ENCODE peak calls at places on chromosome 3, in seven cellular contexts. One of them, this sample, is unnamed.

GRCh38 chr3:136162322-136162721 is 33.8 kb downstream of the MSL2 start:
- DNase-seq in stomach: no peak
- DNase-seq in tibial nerve: no peak
- DNase-seq in A549: no peak
- DNase-seq in ovary: no peak
- DNase-seq in transverse colon: no peak
- DNase-seq in SK-N-SH: no peak
- DNase-seq in this sample: peak

GRCh38 chr3:23455775-23456174 is 252.6 kb downstream of the UBE2E2 start:
- DNase-seq in stomach: no peak
- DNase-seq in tibial nerve: no peak
- DNase-seq in A549: peak
- DNase-seq in ovary: no peak
- DNase-seq in transverse colon: no peak
- DNase-seq in SK-N-SH: no peak
- DNase-seq in this sample: no peak

GRCh38 chr3:170469151-170470062 is 50.7 kb downstream of the CLDN11 start:
- DNase-seq in stomach: no peak
- DNase-seq in tibial nerve: peak
- DNase-seq in A549: peak
- DNase-seq in ovary: peak
- DNase-seq in transverse colon: no peak
- DNase-seq in SK-N-SH: peak
- DNase-seq in this sample: no peak

GRCh38 chr3:61811652-61812051 is 250.3 kb downstream of the PTPRG start:
- DNase-seq in stomach: no peak
- DNase-seq in tibial nerve: no peak
- DNase-seq in A549: no peak
- DNase-seq in ovary: no peak
- DNase-seq in transverse colon: no peak
- DNase-seq in SK-N-SH: peak
- DNase-seq in this sample: no peak

GRCh38 chr3:124700880-124701684 is 29.2 kb upstream of the UMPS start:
- DNase-seq in stomach: no peak
- DNase-seq in tibial nerve: no peak
- DNase-seq in A549: no peak
- DNase-seq in ovary: no peak
- DNase-seq in transverse colon: no peak
- DNase-seq in SK-N-SH: no peak
- DNase-seq in this sample: no peak

GRCh38 chr3:62922326-62922725 is 47.1 kb upstream of the CADPS start:
- DNase-seq in stomach: no peak
- DNase-seq in tibial nerve: no peak
- DNase-seq in A549: no peak
- DNase-seq in ovary: no peak
- DNase-seq in transverse colon: no peak
- DNase-seq in SK-N-SH: no peak
- DNase-seq in this sample: no peak

GRCh38 chr3:121232309-121233225 is 313.2 kb downstream of the POLQ start:
- DNase-seq in stomach: no peak
- DNase-seq in tibial nerve: no peak
- DNase-seq in A549: no peak
- DNase-seq in ovary: no peak
- DNase-seq in transverse colon: no peak
- DNase-seq in SK-N-SH: no peak
- DNase-seq in this sample: no peak

GRCh38 chr3:119295816-119296484 is 1.8 kb downstream of the ARHGAP31 start:
- DNase-seq in stomach: no peak
- DNase-seq in tibial nerve: no peak
- DNase-seq in A549: no peak
- DNase-seq in ovary: no peak
- DNase-seq in transverse colon: no peak
- DNase-seq in SK-N-SH: no peak
- DNase-seq in this sample: no peak

GRCh38 chr3:84547207-84547606 is 411.6 kb upstream of the CADM2 start:
- DNase-seq in stomach: no peak
- DNase-seq in tibial nerve: no peak
- DNase-seq in A549: no peak
- DNase-seq in ovary: no peak
- DNase-seq in transverse colon: no peak
- DNase-seq in SK-N-SH: no peak
- DNase-seq in this sample: no peak

GRCh38 chr3:11509175-11510000 is 134.3 kb downstream of the VGLL4 start:
- DNase-seq in stomach: peak
- DNase-seq in tibial nerve: no peak
- DNase-seq in A549: peak
- DNase-seq in ovary: peak
- DNase-seq in transverse colon: peak
- DNase-seq in SK-N-SH: peak
- DNase-seq in this sample: peak

GRCh38 chr3:160403796-160404510 is 4.5 kb downstream of the SMC4 start:
- DNase-seq in stomach: no peak
- DNase-seq in tibial nerve: no peak
- DNase-seq in A549: no peak
- DNase-seq in ovary: no peak
- DNase-seq in transverse colon: no peak
- DNase-seq in SK-N-SH: no peak
- DNase-seq in this sample: no peak

GRCh38 chr3:160038862-160039562 is 50.4 kb downstream of the IL12A start:
- DNase-seq in stomach: peak
- DNase-seq in tibial nerve: no peak
- DNase-seq in A549: no peak
- DNase-seq in ovary: no peak
- DNase-seq in transverse colon: no peak
- DNase-seq in SK-N-SH: peak
- DNase-seq in this sample: peak

GRCh38 chr3:50153782-50154475 is 1.2 kb upstream of the SEMA3F start:
- DNase-seq in stomach: no peak
- DNase-seq in tibial nerve: no peak
- DNase-seq in A549: no peak
- DNase-seq in ovary: no peak
- DNase-seq in transverse colon: no peak
- DNase-seq in SK-N-SH: no peak
- DNase-seq in this sample: no peak

GRCh38 chr3:160006282-160007163 is 17.9 kb downstream of the IL12A start:
- DNase-seq in stomach: peak
- DNase-seq in tibial nerve: peak
- DNase-seq in A549: peak
- DNase-seq in ovary: no peak
- DNase-seq in transverse colon: peak
- DNase-seq in SK-N-SH: peak
- DNase-seq in this sample: no peak

GRCh38 chr3:188294113-188294512 is 140.2 kb downstream of the LPP start:
- DNase-seq in stomach: no peak
- DNase-seq in tibial nerve: no peak
- DNase-seq in A549: no peak
- DNase-seq in ovary: no peak
- DNase-seq in transverse colon: no peak
- DNase-seq in SK-N-SH: no peak
- DNase-seq in this sample: no peak

GRCh38 chr3:188295876-188296275 is 141.9 kb downstream of the LPP start:
- DNase-seq in stomach: no peak
- DNase-seq in tibial nerve: no peak
- DNase-seq in A549: no peak
- DNase-seq in ovary: no peak
- DNase-seq in transverse colon: no peak
- DNase-seq in SK-N-SH: no peak
- DNase-seq in this sample: no peak

GRCh38 chr3:188296761-188297689 is 143.1 kb downstream of the LPP start:
- DNase-seq in stomach: no peak
- DNase-seq in tibial nerve: no peak
- DNase-seq in A549: peak
- DNase-seq in ovary: peak
- DNase-seq in transverse colon: peak
- DNase-seq in SK-N-SH: no peak
- DNase-seq in this sample: peak

GRCh38 chr3:188292827-188293226 is 138.9 kb downstream of the LPP start:
- DNase-seq in stomach: no peak
- DNase-seq in tibial nerve: no peak
- DNase-seq in A549: no peak
- DNase-seq in ovary: no peak
- DNase-seq in transverse colon: no peak
- DNase-seq in SK-N-SH: no peak
- DNase-seq in this sample: no peak

GRCh38 chr3:188294823-188295487 is 141.0 kb downstream of the LPP start:
- DNase-seq in stomach: peak
- DNase-seq in tibial nerve: no peak
- DNase-seq in A549: peak
- DNase-seq in ovary: peak
- DNase-seq in transverse colon: no peak
- DNase-seq in SK-N-SH: no peak
- DNase-seq in this sample: peak
- TF ChIP-seq EP300 in stomach: peak
- TF ChIP-seq EP300 in tibial nerve: peak
- TF ChIP-seq EP300 in A549: no peak
- TF ChIP-seq EP300 in ovary: peak
- TF ChIP-seq EP300 in transverse colon: peak
- TF ChIP-seq EP300 in SK-N-SH: peak
- TF ChIP-seq EP300 in this sample: peak

GRCh38 chr3:156818890-156819289 is 7.3 kb upstream of the LEKR1 start:
- DNase-seq in stomach: no peak
- DNase-seq in tibial nerve: no peak
- DNase-seq in A549: peak
- DNase-seq in ovary: no peak
- DNase-seq in transverse colon: no peak
- DNase-seq in SK-N-SH: no peak
- DNase-seq in this sample: no peak

GRCh38 chr3:156814295-156814694 is 11.9 kb upstream of the LEKR1 start:
- DNase-seq in stomach: no peak
- DNase-seq in tibial nerve: no peak
- DNase-seq in A549: no peak
- DNase-seq in ovary: no peak
- DNase-seq in transverse colon: no peak
- DNase-seq in SK-N-SH: no peak
- DNase-seq in this sample: no peak

GRCh38 chr3:156817931-156818765 is 8.0 kb upstream of the LEKR1 start:
- DNase-seq in stomach: no peak
- DNase-seq in tibial nerve: no peak
- DNase-seq in A549: no peak
- DNase-seq in ovary: no peak
- DNase-seq in transverse colon: no peak
- DNase-seq in SK-N-SH: no peak
- DNase-seq in this sample: no peak

GRCh38 chr3:156816091-156816793 is 9.9 kb upstream of the LEKR1 start:
- DNase-seq in stomach: peak
- DNase-seq in tibial nerve: no peak
- DNase-seq in A549: peak
- DNase-seq in ovary: peak
- DNase-seq in transverse colon: peak
- DNase-seq in SK-N-SH: no peak
- DNase-seq in this sample: no peak

DNA sequence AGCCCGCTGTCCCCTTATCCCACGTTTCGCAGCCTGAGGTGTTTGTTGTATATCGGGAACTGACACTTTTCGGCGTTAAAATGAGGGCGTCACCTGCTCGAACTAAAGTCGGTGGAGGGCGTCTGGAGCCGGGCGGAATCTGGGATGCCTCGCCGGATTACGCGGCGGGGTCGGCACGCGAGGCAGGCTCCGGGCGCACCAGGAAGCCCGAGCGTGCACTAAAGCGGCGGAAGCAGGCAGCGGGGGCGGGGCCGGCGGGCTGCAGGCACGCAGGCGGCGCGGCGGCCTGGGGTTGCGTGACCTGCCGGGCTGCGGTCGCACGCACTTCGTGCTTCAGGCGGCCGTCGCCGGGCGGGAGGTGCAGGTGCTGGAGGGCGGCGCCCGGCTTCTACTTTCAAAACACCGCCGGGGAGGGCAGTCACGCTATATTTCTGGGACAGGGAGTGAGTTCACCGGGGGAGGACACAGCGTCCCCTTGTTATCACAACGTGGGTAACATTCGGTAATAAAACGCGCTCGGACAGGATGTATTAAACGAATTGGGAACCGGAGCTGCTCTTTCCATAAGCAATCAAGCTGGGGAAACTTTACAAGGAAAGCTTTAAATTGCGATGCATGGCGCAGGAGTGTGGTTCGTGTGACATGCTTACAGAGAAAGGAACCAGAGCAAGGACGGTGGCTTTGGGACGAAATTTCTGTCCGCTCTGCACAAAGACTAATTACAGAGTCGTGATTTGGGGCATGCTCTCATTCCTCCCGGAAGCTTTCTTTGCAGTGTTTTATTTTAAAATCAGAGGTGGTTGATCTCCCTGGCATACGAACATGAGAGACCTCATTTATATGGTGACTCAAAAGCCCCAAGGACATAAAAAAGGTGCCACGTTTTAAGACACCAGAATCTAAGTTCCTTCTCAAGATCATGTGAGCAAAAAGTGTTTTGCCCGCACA is 9.1 kb upstream of the LEKR1 start:
- DNase-seq in stomach: peak
- DNase-seq in tibial nerve: peak
- DNase-seq in A549: peak
- DNase-seq in ovary: peak
- DNase-seq in transverse colon: peak
- DNase-seq in SK-N-SH: peak
- DNase-seq in this sample: peak
- TF ChIP-seq CTCF in stomach: no peak
- TF ChIP-seq CTCF in tibial nerve: no peak
- TF ChIP-seq CTCF in A549: peak
- TF ChIP-seq CTCF in ovary: no peak
- TF ChIP-seq CTCF in transverse colon: peak
- TF ChIP-seq CTCF in SK-N-SH: peak
- TF ChIP-seq CTCF in this sample: no peak

GRCh38 chr3:194536883-194537637 is 50.3 kb upstream of the ATP13A3 start:
- DNase-seq in stomach: peak
- DNase-seq in tibial nerve: peak
- DNase-seq in A549: peak
- DNase-seq in ovary: peak
- DNase-seq in transverse colon: peak
- DNase-seq in SK-N-SH: peak
- DNase-seq in this sample: no peak
- H3K4me3 ChIP-seq in stomach: no peak
- H3K4me3 ChIP-seq in tibial nerve: no peak
- H3K4me3 ChIP-seq in A549: no peak
- H3K4me3 ChIP-seq in ovary: no peak
- H3K4me3 ChIP-seq in transverse colon: no peak
- H3K4me3 ChIP-seq in SK-N-SH: no peak
- H3K4me3 ChIP-seq in this sample: no peak

DNA sequence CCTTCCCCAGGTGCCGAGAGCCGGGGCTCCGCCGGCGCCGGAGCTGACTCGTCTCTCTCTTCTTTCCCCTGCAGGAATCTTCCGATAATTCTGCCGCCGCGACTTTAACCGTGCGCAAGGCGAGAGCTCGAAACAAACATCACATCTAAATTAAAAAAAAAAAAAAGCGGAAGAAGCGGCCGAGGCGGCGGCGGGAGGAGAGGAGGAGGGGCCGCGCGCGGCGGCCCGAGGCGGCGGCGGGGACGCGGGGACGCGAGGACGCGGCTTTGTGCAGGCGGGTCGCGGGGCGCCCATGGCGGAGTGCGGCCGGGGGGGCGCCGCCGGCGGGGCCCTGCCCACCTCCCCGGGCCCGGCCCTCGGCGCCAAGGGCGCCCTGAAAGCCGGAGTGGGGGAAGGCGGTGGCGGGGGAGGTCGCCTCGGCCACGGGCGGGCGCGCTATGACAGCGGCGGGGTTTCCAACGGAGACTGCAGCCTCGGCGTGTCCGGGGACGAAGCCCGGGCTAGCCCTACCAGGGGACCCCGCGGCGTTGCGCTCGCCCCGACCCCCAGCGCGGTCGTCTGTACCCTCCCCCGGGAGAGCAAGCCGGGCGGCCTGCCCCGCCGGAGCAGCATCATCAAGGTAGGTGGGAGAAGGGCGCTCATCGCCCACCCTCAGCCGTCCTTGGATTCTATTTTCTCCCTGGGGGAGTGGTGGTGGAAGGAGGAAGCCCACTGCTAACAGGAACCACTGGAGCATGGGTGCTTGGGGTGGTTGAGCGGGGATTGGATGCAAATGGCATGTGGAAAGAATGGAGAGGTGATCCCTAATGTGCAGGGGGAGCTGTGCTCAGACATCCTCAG is at the start of gene PLCL2:
- DNase-seq in stomach: peak
- DNase-seq in tibial nerve: peak
- DNase-seq in A549: peak
- DNase-seq in ovary: peak
- DNase-seq in transverse colon: peak
- DNase-seq in SK-N-SH: peak
- DNase-seq in this sample: peak
- TF ChIP-seq EP300 in stomach: no peak
- TF ChIP-seq EP300 in tibial nerve: peak
- TF ChIP-seq EP300 in A549: no peak
- TF ChIP-seq EP300 in ovary: no peak
- TF ChIP-seq EP300 in transverse colon: no peak
- TF ChIP-seq EP300 in SK-N-SH: no peak
- TF ChIP-seq EP300 in this sample: no peak